ENCODE peak calls at places on chromosomes 11 and 22, in nine cellular contexts. Y, U, Q, H, K, S, X, G and C are unnamed samples.

GRCh38 chr11:18853086-18853720 is 61.6 kb upstream of the PTPN5 start:
- DNase-seq in S (no peak), K (peak), U (peak), H (no peak), Y (peak), X (peak), Q (no peak), G (no peak), C (no peak)

GRCh38 chr22:35605787-35606492 is 11.2 kb downstream of the MB start:
- DNase-seq in G (no peak), U (no peak), Q (no peak), S (no peak), Y (no peak), K (no peak), X (no peak), H (no peak), C (no peak)

GRCh38 chr11:130477646-130478203 is 29.3 kb downstream of the ADAMTS15 start:
- DNase-seq in X (no peak), K (no peak), H (no peak), U (no peak), S (no peak), G (no peak), Y (no peak), Q (no peak), C (no peak)

GRCh38 chr11:108713076-108713790 is 48.4 kb downstream of the DDX10 start:
- DNase-seq in K (peak), H (no peak), Y (no peak), U (peak), S (no peak), Q (no peak), X (peak), G (no peak), C (no peak)

GRCh38 chr11:111674941-111675340 is 72.7 kb downstream of the SIK2 start:
- DNase-seq in U (no peak), S (no peak), Q (no peak), X (no peak), H (no peak), G (no peak), K (no peak), Y (no peak), C (no peak)

GRCh38 chr11:70423523-70424505 is 25.5 kb downstream of the CTTN start:
- DNase-seq in X (peak), Y (no peak), K (peak), H (no peak), Q (peak), G (no peak), U (peak), S (peak), C (no peak)

GRCh38 chr11:120574881-120575280 is 63.3 kb downstream of the GRIK4 start:
- DNase-seq in U (peak), S (no peak), H (no peak), Y (no peak), G (no peak), Q (no peak), X (no peak), K (no peak), C (no peak)

GRCh38 chr11:34648036-34648435 is 27.1 kb downstream of the EHF start:
- DNase-seq in H (no peak), S (no peak), U (no peak), G (no peak), K (no peak), Y (no peak), Q (no peak), X (no peak), C (no peak)

GRCh38 chr22:22754961-22755777 is 110.8 kb downstream of the GGTLC2 start:
- DNase-seq in S (no peak), U (no peak), G (no peak), H (no peak), X (no peak), K (no peak), Y (no peak), Q (no peak), C (no peak)

GRCh38 chr11:3161309-3161708 is 3.8 kb downstream of the OSBPL5 start:
- DNase-seq in X (no peak), H (no peak), S (no peak), Q (no peak), G (no peak), Y (no peak), U (no peak), K (no peak), C (no peak)

GRCh38 chr11:60950933-60951610 is 904 bp downstream of the SLC15A3 start:
- DNase-seq in S (peak), G (no peak), Q (no peak), X (no peak), Y (peak), K (no peak), U (no peak), H (no peak), C (peak)

GRCh38 chr11:113806403-113806802 is 26.8 kb downstream of the CLDN25 start:
- DNase-seq in X (peak), U (peak), S (peak), Y (peak), K (peak), Q (no peak), G (no peak), H (no peak), C (no peak)

GRCh38 chr11:12502950-12503579 is 125.7 kb downstream of the PARVA start:
- DNase-seq in X (peak), K (no peak), Y (no peak), Q (no peak), H (no peak), S (no peak), U (peak), G (no peak), C (no peak)

GRCh38 chr11:16359369-16359768 is 3.0 kb upstream of the SOX6 start:
- DNase-seq in Q (no peak), U (no peak), H (no peak), Y (no peak), G (no peak), X (no peak), K (no peak), S (no peak), C (no peak)

GRCh38 chr11:121321614-121322243 is 29.2 kb downstream of the SC5D start:
- DNase-seq in U (peak), K (peak), Y (peak), S (peak), G (no peak), H (no peak), X (no peak), Q (no peak), C (no peak)

GRCh38 chr11:111426615-111427014 is 47.5 kb upstream of the POU2AF1 start:
- DNase-seq in H (no peak), Q (no peak), S (no peak), K (no peak), Y (no peak), U (no peak), G (no peak), X (no peak), C (no peak)

GRCh38 chr11:35585411-35585810 is 32.8 kb upstream of the FJX1 start:
- DNase-seq in X (no peak), Y (no peak), Q (no peak), S (no peak), G (no peak), K (no peak), U (no peak), H (no peak), C (no peak)

GRCh38 chr11:125128450-125128849 is 17.0 kb upstream of the TMEM218 start:
- DNase-seq in U (peak), S (peak), G (no peak), Y (no peak), K (peak), X (peak), H (no peak), Q (no peak), C (no peak)

GRCh38 chr11:72773696-72774095 is 20.2 kb downstream of the STARD10 start:
- DNase-seq in U (peak), G (no peak), Q (no peak), Y (no peak), K (no peak), S (no peak), X (peak), H (no peak), C (no peak)

GRCh38 chr11:8035225-8035846 is 45.7 kb upstream of the TUB start:
- DNase-seq in X (no peak), H (no peak), Q (no peak), U (no peak), K (no peak), G (no peak), Y (no peak), S (no peak), C (no peak)

GRCh38 chr11:559020-559620 is 1.4 kb downstream of the LMNTD2 start:
- DNase-seq in H (no peak), X (no peak), K (no peak), S (no peak), U (no peak), Y (no peak), Q (no peak), G (no peak), C (no peak)

GRCh38 chr11:124415356-124415923 is 9.2 kb downstream of the OR8B4 start:
- DNase-seq in X (peak), H (no peak), Y (no peak), G (no peak), K (peak), Q (peak), U (peak), S (peak), C (no peak)

GRCh38 chr11:72227316-72228228 is 3.0 kb downstream of the INPPL1 start:
- DNase-seq in U (peak), Q (no peak), G (no peak), X (no peak), K (no peak), S (no peak), H (no peak), Y (peak), C (peak)

GRCh38 chr11:120214581-120214980 is 3.7 kb downstream of the OAF start:
- DNase-seq in U (no peak), K (no peak), G (no peak), S (no peak), H (no peak), X (no peak), Q (no peak), Y (no peak), C (no peak)

GRCh38 chr22:45984316-45984916 is 7.5 kb upstream of the WNT7B start:
- DNase-seq in Q (no peak), U (no peak), Y (no peak), H (no peak), K (no peak), G (no peak), X (no peak), S (no peak), C (peak)

GRCh38 chr22:43471606-43472135 is 59.9 kb downstream of the MPPED1 start:
- DNase-seq in H (no peak), G (no peak), S (no peak), K (no peak), U (no peak), X (no peak), Q (no peak), Y (no peak), C (no peak)

GRCh38 chr11:82978422-82979099 is 77.0 kb downstream of the DDIAS start:
- DNase-seq in Q (no peak), H (no peak), U (peak), K (peak), G (no peak), X (peak), S (peak), Y (no peak), C (no peak)

GRCh38 chr11:19651654-19652053 is 61.0 kb upstream of the NAV2 start:
- DNase-seq in G (no peak), H (no peak), U (no peak), X (no peak), K (no peak), Q (no peak), Y (no peak), S (no peak), C (no peak)

GRCh38 chr11:63909621-63910506 is 7.1 kb downstream of the RCOR2 start:
- DNase-seq in X (no peak), K (no peak), H (no peak), Q (no peak), G (no peak), Y (peak), S (no peak), U (no peak), C (no peak)

GRCh38 chr11:2209370-2209801 is 37.8 kb upstream of the TH start:
- DNase-seq in X (no peak), S (no peak), Y (peak), K (no peak), U (no peak), G (no peak), Q (no peak), H (no peak), C (no peak)

GRCh38 chr11:117731689-117732290 is 65.2 kb downstream of the DSCAML1 start:
- DNase-seq in G (no peak), Y (peak), X (no peak), S (no peak), H (no peak), K (no peak), U (no peak), Q (no peak), C (no peak)

GRCh38 chr11:45802531-45803317 is 2.2 kb upstream of the SLC35C1 start:
- DNase-seq in S (peak), X (no peak), Q (no peak), H (no peak), G (no peak), Y (no peak), K (no peak), U (no peak), C (no peak)

GRCh38 chr11:85783758-85784157 is 27.2 kb downstream of the SYTL2 start:
- DNase-seq in K (no peak), X (no peak), S (no peak), Y (no peak), G (no peak), U (no peak), Q (no peak), H (no peak), C (no peak)